ENCODE peak calls at places on chromosomes 7 and 10, in four cellular contexts. Z is HepG2, S is HCT116, H is HEK293T. Y is an unnamed sample.

GRCh38 chr10:126264089-126265018 is 123.9 kb downstream of the ADAM12 start:
- DNase-seq in Z (no peak), S (no peak), H (no peak), Y (no peak)

GRCh38 chr10:22742678-22743077 is 28.3 kb upstream of the PIP4K2A start:
- DNase-seq in S (no peak), H (no peak), Z (no peak), Y (no peak)

GRCh38 chr7:11009631-11010030 is 36.0 kb downstream of the PHF14 start:
- DNase-seq in H (no peak), S (no peak), Z (no peak), Y (no peak)

GRCh38 chr10:46523881-46524470 is 32.5 kb downstream of the GPRIN2 start:
- DNase-seq in Z (no peak), H (no peak), S (peak; percentile 35), Y (no peak)

GRCh38 chr10:112344261-112344660 is 29.7 kb upstream of the ACSL5 start:
- DNase-seq in Z (no peak), S (no peak), H (no peak), Y (no peak)

GRCh38 chr7:151851160-151851751 is 25.7 kb downstream of the PRKAG2 start:
- DNase-seq in S (no peak), Z (no peak), H (no peak), Y (no peak)

GRCh38 chr10:84348431-84348830 is 20.0 kb downstream of the CCSER2 start:
- DNase-seq in Z (no peak), H (no peak), S (no peak), Y (no peak)

GRCh38 chr10:100349672-100350071 is 2.6 kb downstream of the SCD start:
- DNase-seq in Z (no peak), S (no peak), H (no peak), Y (no peak)

GRCh38 chr10:5094265-5095205 is at the start of gene AKR1C3:
- DNase-seq in Z (peak; percentile 78), S (peak; percentile 51), H (peak; percentile 21), Y (peak; percentile 27)

GRCh38 chr10:51117794-51118193 is 43.5 kb downstream of the PRKG1 start:
- DNase-seq in Z (no peak), S (no peak), H (no peak), Y (no peak)

GRCh38 chr10:70228503-70228902 is 4.7 kb downstream of the PPA1 start:
- DNase-seq in H (no peak), S (no peak), Z (no peak), Y (no peak)

GRCh38 chr7:46355331-46355730 is 434.3 kb upstream of the IGFBP3 start:
- DNase-seq in S (no peak), Z (no peak), H (no peak), Y (no peak)

GRCh38 chr7:68276725-68277124 is 1280.1 kb downstream of the TYW1 start:
- DNase-seq in S (no peak), Z (no peak), H (no peak), Y (no peak)

GRCh38 chr7:41085244-41085643 is 617.6 kb downstream of the INHBA start:
- DNase-seq in S (no peak), Z (no peak), H (no peak), Y (no peak)

GRCh38 chr7:115183431-115184057 is 261.6 kb downstream of the MDFIC start:
- DNase-seq in S (no peak), Z (no peak), H (no peak), Y (no peak)

GRCh38 chr10:59903871-59904270 is 2.5 kb downstream of the CCDC6 start:
- DNase-seq in S (no peak), H (no peak), Z (no peak), Y (no peak)

GRCh38 chr10:85111271-85111670 is 782.9 kb downstream of the CCSER2 start:
- DNase-seq in H (no peak), Z (no peak), S (no peak), Y (no peak)

GRCh38 chr10:79052311-79053080 is 16.3 kb upstream of the ZMIZ1 start:
- DNase-seq in H (peak; percentile 46), S (no peak), Z (peak; percentile 52), Y (no peak)

GRCh38 chr7:90749774-90750173 is 153.7 kb downstream of the CDK14 start:
- DNase-seq in S (no peak), Z (peak; percentile 31), H (peak; percentile 11), Y (no peak)

GRCh38 chr7:38940774-38941173 is 31.8 kb upstream of the VPS41 start:
- DNase-seq in Z (no peak), S (no peak), H (no peak), Y (no peak)

GRCh38 chr7:11833431-11833830 is 1.4 kb upstream of the THSD7A start:
- DNase-seq in Z (no peak), S (no peak), H (no peak), Y (no peak)

GRCh38 chr10:92690211-92691041 is 671 bp downstream of the HHEX start:
- DNase-seq in Z (no peak), H (peak; percentile 52), S (peak; percentile 21), Y (no peak)

GRCh38 chr7:155467846-155468821 is 10.2 kb downstream of the EN2 start:
- DNase-seq in Z (no peak), H (no peak), S (no peak), Y (no peak)

GRCh38 chr7:31788445-31788844 is 101.4 kb downstream of the PPP1R17 start:
- DNase-seq in Z (no peak), H (no peak), S (no peak), Y (no peak)

GRCh38 chr7:7177044-7177517 is 5.3 kb upstream of the C1GALT1 start:
- DNase-seq in Z (peak; percentile 99), S (peak; percentile 94), H (no peak), Y (no peak)

GRCh38 chr7:7175075-7175695 is 7.2 kb upstream of the C1GALT1 start:
- DNase-seq in H (no peak), Z (no peak), S (no peak), Y (no peak)

GRCh38 chr7:7178906-7179305 is 3.4 kb upstream of the C1GALT1 start:
- DNase-seq in Z (no peak), S (no peak), H (no peak), Y (no peak)

GRCh38 chr7:7178081-7178480 is 4.3 kb upstream of the C1GALT1 start:
- DNase-seq in S (no peak), Z (no peak), H (no peak), Y (no peak)

DNA sequence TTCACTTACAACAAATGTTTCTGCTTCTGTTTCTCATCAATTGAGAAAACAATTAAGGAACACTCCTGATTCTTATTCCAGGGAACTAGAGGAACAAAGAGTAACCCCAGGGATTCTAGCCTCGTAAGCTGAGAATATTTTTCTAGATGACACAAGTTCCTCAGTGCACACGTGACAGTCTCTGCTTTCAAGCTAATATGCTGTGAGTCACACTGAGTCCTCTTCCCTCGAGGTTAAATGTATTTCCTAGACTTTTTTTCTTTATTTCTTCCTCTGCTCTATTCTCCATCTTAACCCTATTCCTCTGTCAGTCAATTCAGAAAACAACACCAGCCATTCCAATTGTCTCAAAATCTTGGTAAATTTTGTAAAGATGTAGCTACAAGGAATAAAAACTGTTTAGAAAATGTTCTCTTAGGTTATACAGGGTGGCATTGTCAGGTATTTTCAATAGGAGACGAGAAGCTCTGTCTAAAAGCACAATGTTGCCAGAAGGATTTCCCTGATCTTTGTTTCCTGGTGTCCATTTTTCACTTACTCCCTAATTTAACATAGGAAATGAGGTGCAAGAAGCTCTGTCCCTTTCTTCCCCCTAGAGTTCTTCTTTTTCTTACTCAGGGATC is 5.8 kb upstream of the C1GALT1 start:
- DNase-seq in H (no peak), Z (peak; percentile 81), S (peak; percentile 76), Y (no peak)
- TF ChIP-seq SP1 in H (no peak), Z (no peak), S (peak; percentile 63), Y (no peak)

GRCh38 chr7:101357433-101357832 is 5.2 kb upstream of the COL26A1 start:
- DNase-seq in H (no peak), Z (no peak), S (no peak), Y (no peak)
- TF ChIP-seq SP1 in H (no peak), Z (no peak), S (no peak), Y (no peak)

GRCh38 chr7:141072548-141073172 is 1.2 kb upstream of the TMEM178B start:
- DNase-seq in H (peak; percentile 76), Z (no peak), S (no peak), Y (no peak)
- TF ChIP-seq SP1 in H (no peak), Z (no peak), S (no peak), Y (no peak)

DNA sequence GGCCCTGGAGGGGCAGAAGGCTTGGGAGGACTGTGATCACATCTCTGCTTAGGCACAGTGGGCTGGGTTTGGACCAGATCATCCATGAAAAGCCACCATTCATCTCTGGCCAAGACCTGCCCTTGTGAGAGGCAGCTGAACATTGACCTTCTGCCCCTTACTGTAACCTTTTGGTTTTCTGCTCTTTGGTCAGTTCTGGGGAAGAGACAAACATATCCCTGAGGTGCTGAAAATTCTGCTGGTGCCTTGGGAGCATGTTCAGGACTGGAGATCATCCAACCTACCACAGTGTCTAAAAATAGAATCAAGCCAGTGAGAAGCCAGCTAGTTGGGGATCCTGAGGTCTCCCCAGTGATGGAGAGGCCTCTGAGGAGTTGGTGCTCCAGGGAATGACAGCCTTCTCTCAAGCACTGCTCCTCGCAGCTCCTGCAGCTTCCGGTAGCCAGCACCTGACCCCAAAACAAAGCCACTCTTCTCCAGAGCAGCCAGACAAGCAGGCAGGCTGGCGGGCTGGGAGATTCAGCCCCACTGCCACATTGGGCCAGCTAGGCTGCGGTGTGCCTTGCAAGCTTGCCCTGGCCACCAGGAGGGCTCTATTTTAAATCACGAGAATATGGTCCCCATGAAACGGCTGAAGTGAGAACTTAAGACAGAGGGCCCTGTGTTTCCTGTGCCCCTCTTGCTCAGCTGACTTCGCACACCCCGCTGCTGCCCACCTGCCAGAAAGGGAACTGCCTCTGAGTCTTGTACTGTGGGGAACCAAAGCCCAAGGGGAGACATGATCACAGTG is 37.8 kb upstream of the UBE2H start:
- DNase-seq in Z (peak; percentile 51), H (no peak), S (no peak), Y (peak; percentile 48)
- TF ChIP-seq SP1 in Z (no peak), H (no peak), S (no peak), Y (no peak)

GRCh38 chr7:15989194-15989593 is 302.7 kb upstream of the MEOX2 start:
- DNase-seq in Z (no peak), S (no peak), H (no peak), Y (no peak)
- TF ChIP-seq SP1 in Z (no peak), S (no peak), H (no peak), Y (no peak)

Y was measured in H1.